ENCODE peak calls at places on chromosomes 16 and 17, in seven cellular contexts. J is stimulated activated effector memory CD8-positive, alpha-beta T cell treated with anti-CD3 and anti-CD28 coated beads, Interleukin-12 subunit alpha, Interleukin-12 subunit beta, amount 100 ng/mL, for 72 hours; F is KG1; D is activated CD4-positive, alpha-beta T cell treated with anti-CD3 and anti-CD28 coated beads, Interleukin-2, amount 50 U/mL, for 48 hours; M is AG09309; B is body of pancreas; Y is foreskin fibroblast. G is an unnamed sample.

GRCh38 chr16:78704421-78704820 is 605.0 kb downstream of the WWOX start:
- DNase-seq in J (no peak), F (no peak), D (no peak), M (no peak), B (no peak), Y (no peak), G (no peak)

GRCh38 chr16:70472786-70473433 is 18.5 kb downstream of the FCSK start:
- DNase-seq in J (no peak), F (no peak), D (no peak), M (no peak), B (no peak), Y (no peak), G (no peak)

GRCh38 chr16:8936421-8936820 is 27.3 kb downstream of the USP7 start:
- DNase-seq in J (peak), F (no peak), D (peak), M (no peak), B (peak), Y (peak), G (no peak)

GRCh38 chr17:13931752-13932477 is 137.4 kb upstream of the COX10 start:
- DNase-seq in J (no peak), F (no peak), D (no peak), M (no peak), B (peak), Y (peak), G (peak)

GRCh38 chr17:81298325-81298990 is 3.4 kb upstream of the SLC38A10 start:
- DNase-seq in J (no peak), F (no peak), D (no peak), M (no peak), B (no peak), Y (no peak), G (no peak)

GRCh38 chr17:77958716-77959215 is 263 bp downstream of the TNRC6C start:
- DNase-seq in J (no peak), F (no peak), D (no peak), M (no peak), B (no peak), Y (no peak), G (no peak)

GRCh38 chr17:55870044-55870443 is 119.2 kb downstream of the PCTP start:
- DNase-seq in J (no peak), F (no peak), D (no peak), M (no peak), B (no peak), Y (no peak), G (no peak)

GRCh38 chr16:86118467-86119307 is 219.7 kb downstream of the IRF8 start:
- DNase-seq in J (no peak), F (no peak), D (no peak), M (no peak), B (peak), Y (no peak), G (no peak)

GRCh38 chr16:88790312-88791150 is 5.5 kb upstream of the PIEZO1 start:
- DNase-seq in J (peak), F (peak), D (peak), M (no peak), B (no peak), Y (no peak), G (no peak)

GRCh38 chr16:73020409-73020884 is 27.5 kb downstream of the ZFHX3 start:
- DNase-seq in J (no peak), F (no peak), D (no peak), M (peak), B (peak), Y (peak), G (no peak)

GRCh38 chr17:2068101-2068518 is 13.2 kb downstream of the HIC1 start:
- DNase-seq in J (no peak), F (no peak), D (no peak), M (peak), B (no peak), Y (peak), G (no peak)

GRCh38 chr17:78151514-78152008 is 5.4 kb downstream of the C17orf99 start:
- DNase-seq in J (no peak), F (no peak), D (no peak), M (no peak), B (peak), Y (no peak), G (no peak)

GRCh38 chr17:58764373-58764772 is 8.7 kb downstream of the PPM1E start:
- DNase-seq in J (no peak), F (no peak), D (no peak), M (no peak), B (no peak), Y (no peak), G (no peak)

GRCh38 chr16:80583466-80583865 is 42.7 kb downstream of the DYNLRB2 start:
- DNase-seq in J (peak), F (no peak), D (peak), M (peak), B (no peak), Y (peak), G (no peak)

GRCh38 chr17:77645441-77646430 is 312.8 kb upstream of the TNRC6C start:
- DNase-seq in J (peak), F (no peak), D (peak), M (peak), B (no peak), Y (peak), G (no peak)

GRCh38 chr16:83772806-83773205 is 35.0 kb upstream of the HSBP1 start:
- DNase-seq in J (no peak), F (no peak), D (no peak), M (no peak), B (no peak), Y (no peak), G (no peak)

GRCh38 chr17:34237458-34237857 is 17.6 kb upstream of the CCL2 start:
- DNase-seq in J (no peak), F (no peak), D (no peak), M (no peak), B (no peak), Y (no peak), G (no peak)